ENCODE peak calls at places on chromosomes 16 and 17, in five cellular contexts. One of them, this sample, is unnamed.

GRCh38 chr17:17172990-17173389 is 33.1 kb downstream of the PLD6 start:
- DNase-seq in HepG2: no peak
- DNase-seq in HEK293T: no peak
- DNase-seq in K562: no peak
- DNase-seq in GM12878: no peak
- DNase-seq in this sample: no peak

GRCh38 chr17:80746262-80746935 is 201.8 kb downstream of the RPTOR start:
- DNase-seq in HepG2: no peak
- DNase-seq in HEK293T: no peak
- DNase-seq in K562: no peak
- DNase-seq in GM12878: no peak
- DNase-seq in this sample: no peak

GRCh38 chr17:72931635-72932034 is 160.9 kb downstream of the SLC39A11 start:
- DNase-seq in HepG2: no peak
- DNase-seq in HEK293T: no peak
- DNase-seq in K562: no peak
- DNase-seq in GM12878: peak; percentile 43
- DNase-seq in this sample: no peak

GRCh38 chr17:3571043-3571900 is 13.7 kb upstream of the TRPV3 start:
- DNase-seq in HepG2: no peak
- DNase-seq in HEK293T: no peak
- DNase-seq in K562: no peak
- DNase-seq in GM12878: no peak
- DNase-seq in this sample: no peak

GRCh38 chr16:11112723-11113348 is 143.2 kb downstream of the SOCS1 start:
- DNase-seq in HepG2: no peak
- DNase-seq in HEK293T: no peak
- DNase-seq in K562: peak; percentile 70
- DNase-seq in GM12878: peak; percentile 79
- DNase-seq in this sample: no peak

GRCh38 chr16:67034478-67034877 is 5.5 kb downstream of the CBFB start:
- DNase-seq in HepG2: no peak
- DNase-seq in HEK293T: no peak
- DNase-seq in K562: no peak
- DNase-seq in GM12878: no peak
- DNase-seq in this sample: no peak

GRCh38 chr16:8962393-8963009 is 1.2 kb downstream of the USP7 start:
- DNase-seq in HepG2: no peak
- DNase-seq in HEK293T: no peak
- DNase-seq in K562: peak; percentile 47
- DNase-seq in GM12878: no peak
- DNase-seq in this sample: peak; percentile 53

GRCh38 chr17:82384730-82385429 is 13.3 kb downstream of the UTS2R start:
- DNase-seq in HepG2: peak; percentile 74
- DNase-seq in HEK293T: no peak
- DNase-seq in K562: peak; percentile 37
- DNase-seq in GM12878: no peak
- DNase-seq in this sample: peak; percentile 59

GRCh38 chr16:55252577-55252976 is 71.4 kb upstream of the IRX6 start:
- DNase-seq in HepG2: no peak
- DNase-seq in HEK293T: no peak
- DNase-seq in K562: no peak
- DNase-seq in GM12878: no peak
- DNase-seq in this sample: no peak

GRCh38 chr17:1362065-1362848 is 37.8 kb downstream of the YWHAE start:
- DNase-seq in HepG2: no peak
- DNase-seq in HEK293T: no peak
- DNase-seq in K562: no peak
- DNase-seq in GM12878: no peak
- DNase-seq in this sample: no peak

GRCh38 chr17:5219536-5219935 is 15.1 kb downstream of the SCIMP start:
- DNase-seq in HepG2: no peak
- DNase-seq in HEK293T: no peak
- DNase-seq in K562: no peak
- DNase-seq in GM12878: no peak
- DNase-seq in this sample: no peak

GRCh38 chr17:44004761-44005526 is 522 bp downstream of the NAGS start:
- DNase-seq in HepG2: no peak
- DNase-seq in HEK293T: no peak
- DNase-seq in K562: no peak
- DNase-seq in GM12878: no peak
- DNase-seq in this sample: peak; percentile 58

GRCh38 chr16:75225678-75226515 is 7.1 kb downstream of the CTRB1 start:
- DNase-seq in HepG2: no peak
- DNase-seq in HEK293T: no peak
- DNase-seq in K562: no peak
- DNase-seq in GM12878: no peak
- DNase-seq in this sample: no peak

GRCh38 chr16:11170696-11171447 is 85.1 kb downstream of the SOCS1 start:
- DNase-seq in HepG2: no peak
- DNase-seq in HEK293T: no peak
- DNase-seq in K562: no peak
- DNase-seq in GM12878: no peak
- DNase-seq in this sample: no peak

GRCh38 chr17:31195305-31195704 is 100.5 kb downstream of the NF1 start:
- DNase-seq in HepG2: no peak
- DNase-seq in HEK293T: no peak
- DNase-seq in K562: no peak
- DNase-seq in GM12878: no peak
- DNase-seq in this sample: no peak

GRCh38 chr17:33667052-33667509 is 374.0 kb upstream of the ASIC2 start:
- DNase-seq in HepG2: no peak
- DNase-seq in HEK293T: no peak
- DNase-seq in K562: peak; percentile 17
- DNase-seq in GM12878: peak; percentile 48
- DNase-seq in this sample: no peak

GRCh38 chr17:69141802-69142472 is at the start of gene ABCA6:
- DNase-seq in HepG2: no peak
- DNase-seq in HEK293T: no peak
- DNase-seq in K562: no peak
- DNase-seq in GM12878: no peak
- DNase-seq in this sample: no peak

GRCh38 chr16:85425061-85425662 is 188.0 kb upstream of the GSE1 start:
- DNase-seq in HepG2: no peak
- DNase-seq in HEK293T: no peak
- DNase-seq in K562: no peak
- DNase-seq in GM12878: no peak
- DNase-seq in this sample: peak; percentile 62

GRCh38 chr16:80012586-80012985 is 412.0 kb upstream of the MAF start:
- DNase-seq in HepG2: no peak
- DNase-seq in HEK293T: no peak
- DNase-seq in K562: no peak
- DNase-seq in GM12878: no peak
- DNase-seq in this sample: no peak

GRCh38 chr17:10649031-10649430 is 8.1 kb downstream of the MYH3 start:
- DNase-seq in HepG2: no peak
- DNase-seq in HEK293T: no peak
- DNase-seq in K562: no peak
- DNase-seq in GM12878: no peak
- DNase-seq in this sample: no peak

GRCh38 chr16:23836404-23837291 is 865 bp downstream of the PRKCB start:
- DNase-seq in HepG2: no peak
- DNase-seq in HEK293T: peak; percentile 21
- DNase-seq in K562: peak; percentile 71
- DNase-seq in GM12878: no peak
- DNase-seq in this sample: peak; percentile 55

GRCh38 chr17:35146214-35146833 is 1.3 kb upstream of the UNC45B start:
- DNase-seq in HepG2: peak; percentile 69
- DNase-seq in HEK293T: no peak
- DNase-seq in K562: no peak
- DNase-seq in GM12878: no peak
- DNase-seq in this sample: no peak

GRCh38 chr16:74650966-74651567 is 15.6 kb downstream of the RFWD3 start:
- DNase-seq in HepG2: peak; percentile 25
- DNase-seq in HEK293T: no peak
- DNase-seq in K562: no peak
- DNase-seq in GM12878: no peak
- DNase-seq in this sample: peak; percentile 31

GRCh38 chr17:6708357-6708961 is 4.7 kb downstream of the SLC13A5 start:
- DNase-seq in HepG2: no peak
- DNase-seq in HEK293T: no peak
- DNase-seq in K562: no peak
- DNase-seq in GM12878: no peak
- DNase-seq in this sample: no peak

GRCh38 chr17:33277436-33278100 is 15.5 kb downstream of the ASIC2 start:
- DNase-seq in HepG2: no peak
- DNase-seq in HEK293T: no peak
- DNase-seq in K562: no peak
- DNase-seq in GM12878: no peak
- DNase-seq in this sample: no peak

GRCh38 chr16:3541527-3542152 is 35.6 kb downstream of the NLRC3 start:
- DNase-seq in HepG2: no peak
- DNase-seq in HEK293T: no peak
- DNase-seq in K562: no peak
- DNase-seq in GM12878: no peak
- DNase-seq in this sample: no peak

GRCh38 chr16:58733671-58734458 is at the start of gene GOT2:
- DNase-seq in HepG2: peak; percentile 84
- DNase-seq in HEK293T: peak; percentile 91
- DNase-seq in K562: peak; percentile 83
- DNase-seq in GM12878: peak; percentile 43
- DNase-seq in this sample: peak; percentile 94

GRCh38 chr17:19613979-19614378 is 34.6 kb upstream of the ALDH3A2 start:
- DNase-seq in HepG2: no peak
- DNase-seq in HEK293T: no peak
- DNase-seq in K562: no peak
- DNase-seq in GM12878: no peak
- DNase-seq in this sample: no peak

GRCh38 chr17:56810846-56811775 is 22.6 kb downstream of the C17orf67 start:
- DNase-seq in HepG2: no peak
- DNase-seq in HEK293T: no peak
- DNase-seq in K562: no peak
- DNase-seq in GM12878: no peak
- DNase-seq in this sample: no peak
- TF ChIP-seq FOXM1 in HepG2: no peak
- TF ChIP-seq FOXM1 in HEK293T: no peak
- TF ChIP-seq FOXM1 in K562: no peak
- TF ChIP-seq FOXM1 in GM12878: no peak
- TF ChIP-seq FOXM1 in this sample: no peak

DNA sequence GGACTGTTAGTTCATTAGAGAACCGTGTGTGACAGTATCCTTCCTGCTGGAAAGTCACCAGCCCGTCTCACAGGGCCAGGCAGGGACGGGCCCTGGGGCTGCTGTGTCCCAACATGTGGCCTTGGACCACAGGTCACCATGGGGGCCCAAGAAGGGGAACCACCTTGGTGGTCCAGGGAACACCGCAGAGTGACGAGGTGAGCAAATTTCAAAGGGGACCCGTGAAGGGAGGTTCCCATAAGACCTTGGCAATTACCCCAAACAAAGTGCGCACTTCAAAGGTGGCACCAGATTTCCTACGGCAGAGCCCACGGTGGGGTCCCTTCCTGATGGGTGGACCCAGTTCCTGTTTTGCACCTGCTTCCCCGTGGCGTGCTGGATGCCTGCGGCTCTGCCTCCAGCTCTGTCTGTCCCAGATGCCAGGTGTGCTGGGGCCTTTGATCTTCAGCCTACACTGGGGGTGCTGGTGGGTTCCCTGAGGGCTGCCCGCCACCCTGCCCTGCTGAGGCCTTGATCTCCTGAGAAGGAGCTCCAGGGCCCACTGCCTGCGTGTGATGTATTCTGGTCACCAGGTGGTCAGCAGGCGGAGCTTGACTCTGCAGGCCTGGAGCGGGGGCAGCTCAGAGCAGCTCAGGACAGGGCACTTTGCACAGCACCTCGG is 27.0 kb downstream of the SLC7A5 start:
- DNase-seq in HepG2: peak; percentile 51
- DNase-seq in HEK293T: no peak
- DNase-seq in K562: no peak
- DNase-seq in GM12878: no peak
- DNase-seq in this sample: no peak
- TF ChIP-seq FOXM1 in HepG2: no peak
- TF ChIP-seq FOXM1 in HEK293T: no peak
- TF ChIP-seq FOXM1 in K562: no peak
- TF ChIP-seq FOXM1 in GM12878: no peak
- TF ChIP-seq FOXM1 in this sample: no peak

DNA sequence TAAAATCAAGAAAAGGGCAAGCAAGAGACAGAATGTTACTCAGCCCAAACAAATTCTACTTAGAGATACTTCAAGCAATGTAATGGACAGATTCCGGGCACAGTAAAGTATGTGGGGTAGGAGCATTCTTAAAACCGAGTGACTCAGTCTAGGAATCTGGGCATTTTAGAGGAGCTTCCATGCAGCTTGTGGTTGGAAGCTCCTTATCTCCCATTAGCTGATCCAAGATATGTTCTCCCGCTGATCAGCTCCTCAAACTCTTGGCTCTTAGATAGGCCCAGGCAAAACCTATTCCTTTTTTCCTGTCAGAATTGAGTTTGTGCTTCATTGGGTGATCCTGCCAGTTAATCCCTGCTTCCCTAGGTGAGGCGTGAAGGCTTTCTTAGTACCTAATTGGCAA is 303.3 kb downstream of the CEP112 start:
- DNase-seq in HepG2: no peak
- DNase-seq in HEK293T: no peak
- DNase-seq in K562: no peak
- DNase-seq in GM12878: no peak
- DNase-seq in this sample: no peak
- TF ChIP-seq FOXM1 in HepG2: no peak
- TF ChIP-seq FOXM1 in HEK293T: no peak
- TF ChIP-seq FOXM1 in K562: no peak
- TF ChIP-seq FOXM1 in GM12878: no peak
- TF ChIP-seq FOXM1 in this sample: no peak

DNA sequence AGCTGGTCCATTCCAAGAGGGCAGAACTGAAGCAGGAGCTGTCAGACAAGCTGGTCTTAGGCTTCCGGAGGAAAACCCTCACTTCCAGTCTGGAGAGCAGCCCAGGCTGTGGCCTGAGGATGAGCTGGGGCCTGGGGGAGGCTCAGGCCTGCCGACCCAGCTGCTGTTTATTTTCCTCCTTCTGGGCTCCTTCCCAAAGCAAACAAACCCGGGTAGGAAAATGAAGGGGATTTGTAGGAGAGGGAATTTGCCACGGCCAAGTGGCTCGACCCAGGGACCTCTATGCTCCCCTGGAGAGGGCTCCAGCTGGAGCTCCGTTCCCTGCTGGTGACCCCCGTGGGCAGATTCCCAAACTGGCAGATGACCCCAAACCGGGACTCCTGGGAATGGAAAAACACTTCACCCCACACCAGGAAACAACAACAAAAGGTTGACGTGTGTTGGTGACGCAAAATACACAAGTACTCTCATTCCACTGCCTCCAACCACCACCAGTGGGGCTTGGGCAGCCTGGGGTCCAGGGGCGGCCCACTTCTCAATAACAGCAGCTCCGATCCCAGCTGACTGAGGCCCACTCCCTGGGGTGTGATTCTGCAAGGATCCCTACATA is 8.8 kb downstream of the JUP start:
- DNase-seq in HepG2: peak; percentile 77
- DNase-seq in HEK293T: peak; percentile 42
- DNase-seq in K562: no peak
- DNase-seq in GM12878: no peak
- DNase-seq in this sample: peak; percentile 74
- TF ChIP-seq FOXM1 in HepG2: no peak
- TF ChIP-seq FOXM1 in HEK293T: no peak
- TF ChIP-seq FOXM1 in K562: no peak
- TF ChIP-seq FOXM1 in GM12878: no peak
- TF ChIP-seq FOXM1 in this sample: no peak